ENCODE peak calls at places on chromosome 15, in ten cellular contexts. P is MCF 10A; O is activated effector memory CD4-positive, alpha-beta T cell treated with Interleukin-2 at 50 U/mL for 16 hours; Z is SJSA1; U is CD8-positive, alpha-beta T cell; J is heart left ventricle; W is stomach; L is GM13977; R is T-cell; D is mesothelial cell of epicardium. X is an unnamed sample.

GRCh38 chr15:43881944-43882343 is 55.1 kb downstream of the WDR76 start:
- DNase-seq in P (peak), O (no peak), Z (no peak), U (no peak), J (no peak), W (no peak), L (no peak), R (no peak), D (no peak), X (no peak)

GRCh38 chr15:70299931-70300858 is 202.5 kb upstream of the TLE3 start:
- DNase-seq in P (no peak), O (peak), Z (no peak), U (peak), J (no peak), W (peak), L (peak), R (peak), D (no peak), X (no peak)

GRCh38 chr15:79008666-79009065 is 63.8 kb upstream of the CTSH start:
- DNase-seq in P (no peak), O (no peak), Z (no peak), U (no peak), J (no peak), W (no peak), L (no peak), R (no peak), D (no peak), X (no peak)

GRCh38 chr15:67065531-67066005 is at the start of gene SMAD3:
- DNase-seq in P (peak), O (peak), Z (peak), U (peak), J (peak), W (peak), L (peak), R (peak), D (peak), X (peak)

GRCh38 chr15:95988574-95988887 is 342.0 kb upstream of the NR2F2 start:
- DNase-seq in P (peak), O (no peak), Z (no peak), U (no peak), J (no peak), W (peak), L (no peak), R (no peak), D (no peak), X (peak)

GRCh38 chr15:50907866-50908208 is 646 bp upstream of the AP4E1 start:
- DNase-seq in P (peak), O (peak), Z (no peak), U (peak), J (no peak), W (peak), L (peak), R (peak), D (no peak), X (no peak)

GRCh38 chr15:78850926-78851600 is 21.6 kb upstream of the MORF4L1 start:
- DNase-seq in P (no peak), O (no peak), Z (no peak), U (no peak), J (no peak), W (no peak), L (no peak), R (no peak), D (no peak), X (no peak)

GRCh38 chr15:31482122-31482922 is 155.7 kb downstream of the KLF13 start:
- DNase-seq in P (no peak), O (no peak), Z (peak), U (no peak), J (no peak), W (peak), L (no peak), R (no peak), D (no peak), X (no peak)

GRCh38 chr15:50905055-50905454 is 3.4 kb upstream of the AP4E1 start:
- DNase-seq in P (no peak), O (no peak), Z (no peak), U (no peak), J (no peak), W (no peak), L (no peak), R (no peak), D (no peak), X (no peak)

GRCh38 chr15:67043939-67044771 is 21.2 kb upstream of the SMAD3 start:
- DNase-seq in P (peak), O (no peak), Z (peak), U (no peak), J (no peak), W (no peak), L (no peak), R (no peak), D (no peak), X (no peak)

GRCh38 chr15:40506964-40507571 is 36.3 kb downstream of the CHST14 start:
- DNase-seq in P (peak), O (peak), Z (peak), U (peak), J (peak), W (peak), L (peak), R (peak), D (peak), X (peak)

GRCh38 chr15:80072285-80072684 is 12.8 kb downstream of the ZFAND6 start:
- DNase-seq in P (peak), O (no peak), Z (no peak), U (no peak), J (peak), W (no peak), L (peak), R (no peak), D (no peak), X (peak)

GRCh38 chr15:29862271-29862670 is 40.0 kb upstream of the TJP1 start:
- DNase-seq in P (no peak), O (no peak), Z (no peak), U (no peak), J (no peak), W (no peak), L (no peak), R (no peak), D (no peak), X (no peak)

GRCh38 chr15:70437882-70438331 is 325.5 kb downstream of the UACA start:
- DNase-seq in P (peak), O (no peak), Z (no peak), U (no peak), J (no peak), W (no peak), L (no peak), R (no peak), D (no peak), X (no peak)

X was measured in smooth muscle cell of the brain vasculature.